ENCODE peak calls at places on chromosomes 13 and 19, in six cellular contexts. J is CD4-positive, CD25-positive, alpha-beta regulatory T cell; V is tibial nerve; G is neural progenitor cell; N is left ventricle myocardium inferior; L is cardiac muscle cell. Y is an unnamed sample.

GRCh38 chr13:99071666-99072065 is 93.8 kb upstream of the DOCK9 start:
- DNase-seq in J (no peak), N (no peak), V (no peak), G (no peak), L (no peak), Y (no peak)

GRCh38 chr13:57933606-57934005 is 302.1 kb downstream of the PCDH17 start:
- DNase-seq in G (no peak), J (no peak), L (no peak), N (no peak), V (no peak), Y (no peak)

GRCh38 chr13:47397739-47398138 is 500.9 kb upstream of the HTR2A start:
- DNase-seq in J (no peak), V (no peak), L (no peak), N (no peak), G (no peak), Y (no peak)

GRCh38 chr13:41533676-41534075 is 76.3 kb downstream of the RGCC start:
- DNase-seq in G (no peak), J (no peak), V (peak; percentile 29), N (no peak), L (no peak), Y (no peak)

GRCh38 chr19:2722541-2723344 is 1.6 kb upstream of the DIRAS1 start:
- DNase-seq in L (peak; percentile 34), G (no peak), N (peak; percentile 73), J (no peak), V (no peak), Y (no peak)

GRCh38 chr19:46731007-46731501 is 14.1 kb upstream of the PRKD2 start:
- DNase-seq in L (no peak), G (no peak), V (no peak), N (no peak), J (no peak), Y (no peak)

GRCh38 chr13:78978381-78978998 is 319.5 kb upstream of the OBI1 start:
- DNase-seq in V (no peak), N (no peak), L (peak; percentile 74), G (peak; percentile 65), J (peak; percentile 60), Y (no peak)

GRCh38 chr13:113077953-113078894 is 27.4 kb upstream of the F7 start:
- DNase-seq in J (no peak), L (no peak), V (no peak), N (no peak), G (no peak), Y (no peak)

GRCh38 chr19:44948763-44949374 is 3.0 kb downstream of the APOC2 start:
- DNase-seq in L (no peak), N (no peak), V (no peak), G (no peak), J (no peak), Y (no peak)

GRCh38 chr13:57629821-57630235 is 1.7 kb upstream of the PCDH17 start:
- DNase-seq in N (peak; percentile 91), L (peak; percentile 97), G (peak; percentile 98), V (no peak), J (peak; percentile 33), Y (peak; percentile 12)

GRCh38 chr13:40653558-40654318 is 12.7 kb downstream of the FOXO1 start:
- DNase-seq in N (no peak), L (no peak), G (peak; percentile 20), V (no peak), J (peak; percentile 60), Y (no peak)

GRCh38 chr13:105518086-105518485 is 1017.4 kb downstream of the EFNB2 start:
- DNase-seq in N (no peak), V (no peak), J (no peak), L (no peak), G (no peak), Y (no peak)

GRCh38 chr19:1556639-1557070 is 11.5 kb downstream of the MEX3D start:
- DNase-seq in L (no peak), N (no peak), J (no peak), V (no peak), G (no peak), Y (no peak)

GRCh38 chr13:48532146-48532472 is 771 bp downstream of the RCBTB2 start:
- DNase-seq in N (no peak), L (no peak), G (peak; percentile 63), V (no peak), J (no peak), Y (no peak)

GRCh38 chr19:47122359-47123335 is 8.0 kb upstream of the SAE1 start:
- DNase-seq in N (no peak), J (no peak), L (peak; percentile 44), G (no peak), V (no peak), Y (no peak)

GRCh38 chr13:69040898-69041297 is 1066.7 kb upstream of the ATXN8OS start:
- DNase-seq in N (no peak), J (no peak), G (no peak), L (no peak), V (no peak), Y (no peak)

GRCh38 chr13:110490009-110490770 is 71.3 kb downstream of the RAB20 start:
- DNase-seq in J (no peak), V (no peak), N (no peak), G (no peak), L (no peak), Y (no peak)

GRCh38 chr13:40485611-40486517 is 180.6 kb downstream of the FOXO1 start:
- DNase-seq in N (no peak), G (peak; percentile 13), V (no peak), J (peak; percentile 97), L (no peak), Y (peak; percentile 52)

GRCh38 chr13:44051405-44051804 is 171.7 kb downstream of the LACC1 start:
- DNase-seq in N (no peak), G (no peak), V (no peak), L (no peak), J (no peak), Y (no peak)

GRCh38 chr19:56367829-56368711 is 25.3 kb downstream of the ZNF582 start:
- DNase-seq in N (peak; percentile 94), G (peak; percentile 93), V (peak; percentile 76), L (peak; percentile 99), J (peak; percentile 79), Y (peak; percentile 53)
- H3K9me3 ChIP-seq in N (peaks cover 19% of the 10 kb centered on the region), G (peaks cover 8% of the 10 kb centered on the region), V (no peaks in the 10 kb centered on the region), L (no peaks in the 10 kb centered on the region), J (peaks cover 18% of the 10 kb centered on the region), Y (peaks cover 11% of the 10 kb centered on the region)

GRCh38 chr19:58243351-58243750 is 14.6 kb downstream of the ZNF544 start:
- DNase-seq in G (no peak), J (no peak), V (no peak), L (no peak), N (no peak), Y (no peak)
- H3K9me3 ChIP-seq in G (peaks cover 2% of the 10 kb centered on the region), J (peaks cover 54% of the 10 kb centered on the region), V (peaks cover 6% of the 10 kb centered on the region), L (peaks cover under 1% of the 10 kb centered on the region), N (peaks cover 100% of the 10 kb centered on the region), Y (peaks cover 19% of the 10 kb centered on the region)

GRCh38 chr19:40025938-40026596 is 29.2 kb downstream of the ZNF546 start:
- DNase-seq in V (no peak), N (no peak), L (no peak), J (no peak), G (no peak), Y (no peak)
- H3K9me3 ChIP-seq in V (no peaks in the 10 kb centered on the region), N (peaks cover 100% of the 10 kb centered on the region), L (no peaks in the 10 kb centered on the region), J (peaks cover 70% of the 10 kb centered on the region), G (peaks cover 41% of the 10 kb centered on the region), Y (peaks cover 44% of the 10 kb centered on the region)

GRCh38 chr19:28403698-28404099 is 809.3 kb downstream of the UQCRFS1 start:
- DNase-seq in L (no peak), J (no peak), N (no peak), G (no peak), V (no peak), Y (no peak)
- H3K9me3 ChIP-seq in L (no peaks in the 10 kb centered on the region), J (no peaks in the 10 kb centered on the region), N (no peaks in the 10 kb centered on the region), G (no peaks in the 10 kb centered on the region), V (no peaks in the 10 kb centered on the region), Y (no peaks in the 10 kb centered on the region)

DNA sequence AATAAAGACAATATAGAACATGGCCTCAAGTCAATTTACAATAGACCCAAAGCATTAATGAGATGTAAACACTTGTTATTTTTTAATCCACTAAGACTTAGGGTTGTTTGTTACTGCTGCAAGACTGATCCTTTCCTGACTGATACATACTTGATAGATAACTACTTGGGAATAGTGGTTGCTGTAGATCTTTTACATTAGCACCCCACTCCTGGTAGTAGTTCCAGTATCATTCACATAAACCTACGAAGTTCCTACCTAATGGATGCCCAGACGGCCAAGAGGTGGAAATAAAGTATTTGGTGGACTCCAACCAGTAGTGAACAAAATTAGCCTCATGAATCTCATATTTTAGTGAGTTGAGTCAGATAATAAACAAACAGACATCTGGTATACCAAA is 26.9 kb downstream of the ADGRE1 start:
- DNase-seq in G (no peak), N (no peak), J (no peak), L (no peak), V (no peak), Y (no peak)
- H3K9me3 ChIP-seq in G (peaks cover 6% of the 10 kb centered on the region), N (peaks cover 41% of the 10 kb centered on the region), J (peaks cover 5% of the 10 kb centered on the region), L (peaks cover 7% of the 10 kb centered on the region), V (no peaks in the 10 kb centered on the region), Y (no peaks in the 10 kb centered on the region)

GRCh38 chr13:32446220-32446619 is 18.3 kb upstream of the N4BP2L1 start:
- DNase-seq in J (no peak), L (no peak), V (no peak), G (no peak), N (no peak), Y (no peak)
- H3K9me3 ChIP-seq in J (no peaks in the 10 kb centered on the region), L (no peaks in the 10 kb centered on the region), V (no peaks in the 10 kb centered on the region), G (no peaks in the 10 kb centered on the region), N (no peaks in the 10 kb centered on the region), Y (no peaks in the 10 kb centered on the region)

Y was measured in T-helper 17 cell.